ENCODE peak calls at places on chromosomes 6 and 20, in six cellular contexts. X, F, T, Y, B and U are unnamed samples.

GRCh38 chr20:31859998-31860380 is 10.3 kb downstream of the DUSP15 start:
- DNase-seq in X (no peak), F (no peak), T (no peak), Y (no peak), B (no peak), U (no peak)

GRCh38 chr20:63058696-63059335 is 52.1 kb upstream of the BHLHE23 start:
- DNase-seq in X (no peak), F (no peak), T (peak; percentile 25), Y (no peak), B (no peak), U (no peak)

GRCh38 chr20:42914302-42914701 is 275.4 kb downstream of the PTPRT start:
- DNase-seq in X (no peak), F (no peak), T (no peak), Y (no peak), B (no peak), U (no peak)

GRCh38 chr6:113719056-113719455 is 138.1 kb upstream of the MARCKS start:
- DNase-seq in X (peak; percentile 66), F (no peak), T (no peak), Y (peak; percentile 47), B (peak; percentile 55), U (peak; percentile 70)

GRCh38 chr6:69827491-69827890 is 30.7 kb upstream of the LMBRD1 start:
- DNase-seq in X (no peak), F (peak; percentile 57), T (no peak), Y (no peak), B (peak; percentile 3), U (peak; percentile 14)

GRCh38 chr6:41801380-41801779 is 13.9 kb downstream of the TOMM6 start:
- DNase-seq in X (no peak), F (peak; percentile 67), T (no peak), Y (no peak), B (no peak), U (peak; percentile 35)

GRCh38 chr6:53483423-53484353 is 61.2 kb downstream of the GCLC start:
- DNase-seq in X (peak; percentile 33), F (peak; percentile 34), T (no peak), Y (no peak), B (no peak), U (no peak)

GRCh38 chr6:108648186-108648585 is 87.5 kb downstream of the FOXO3 start:
- DNase-seq in X (no peak), F (no peak), T (no peak), Y (no peak), B (no peak), U (no peak)

GRCh38 chr6:3292431-3293197 is 33.9 kb downstream of the PSMG4 start:
- DNase-seq in X (no peak), F (no peak), T (no peak), Y (peak; percentile 4), B (no peak), U (no peak)

GRCh38 chr20:46324379-46324778 is 16.1 kb upstream of the CDH22 start:
- DNase-seq in X (no peak), F (no peak), T (no peak), Y (no peak), B (no peak), U (peak; percentile 73)

GRCh38 chr6:114312931-114313330 is 29.9 kb downstream of the HS3ST5 start:
- DNase-seq in X (no peak), F (no peak), T (no peak), Y (no peak), B (no peak), U (no peak)

GRCh38 chr20:5001174-5002076 is at the start of gene SLC23A2:
- DNase-seq in X (peak; percentile 34), F (no peak), T (peak; percentile 67), Y (peak; percentile 51), B (no peak), U (peak; percentile 38)

GRCh38 chr6:167161895-167162467 is 4.2 kb upstream of the GPR31 start:
- DNase-seq in X (no peak), F (no peak), T (no peak), Y (no peak), B (peak; percentile 6), U (no peak)

GRCh38 chr6:139247618-139248017 is 44.2 kb downstream of the TXLNB start:
- DNase-seq in X (no peak), F (no peak), T (no peak), Y (no peak), B (no peak), U (no peak)

GRCh38 chr6:56649782-56650181 is 7.1 kb upstream of the DST start:
- DNase-seq in X (no peak), F (peak; percentile 69), T (no peak), Y (no peak), B (peak; percentile 47), U (peak; percentile 64)

GRCh38 chr6:148828047-148828446 is 81.2 kb downstream of the UST start:
- DNase-seq in X (no peak), F (no peak), T (no peak), Y (no peak), B (no peak), U (no peak)

GRCh38 chr20:5509803-5510202 is 193.0 kb upstream of the PROKR2 start:
- DNase-seq in X (no peak), F (no peak), T (no peak), Y (no peak), B (no peak), U (no peak)

GRCh38 chr6:160382946-160383345 is 34.8 kb downstream of the SLC22A3 start:
- DNase-seq in X (no peak), F (no peak), T (no peak), Y (no peak), B (no peak), U (no peak)
- TF ChIP-seq CTCF in X (no peak), F (no peak), T (no peak), Y (no peak), B (no peak), U (no peak)

GRCh38 chr20:35226775-35227681 is 538 bp downstream of the MMP24 start:
- DNase-seq in X (peak; percentile 38), F (peak; percentile 46), T (peak; percentile 76), Y (peak; percentile 14), B (peak; percentile 23), U (peak; percentile 45)
- H3K4me3 ChIP-seq in X (no peak overlapping the region), F (peak overlapping the region; percentile 22), T (no peak overlapping the region), Y (peak overlapping the region; percentile 17), B (no peak overlapping the region), U (no peak overlapping the region)

DNA sequence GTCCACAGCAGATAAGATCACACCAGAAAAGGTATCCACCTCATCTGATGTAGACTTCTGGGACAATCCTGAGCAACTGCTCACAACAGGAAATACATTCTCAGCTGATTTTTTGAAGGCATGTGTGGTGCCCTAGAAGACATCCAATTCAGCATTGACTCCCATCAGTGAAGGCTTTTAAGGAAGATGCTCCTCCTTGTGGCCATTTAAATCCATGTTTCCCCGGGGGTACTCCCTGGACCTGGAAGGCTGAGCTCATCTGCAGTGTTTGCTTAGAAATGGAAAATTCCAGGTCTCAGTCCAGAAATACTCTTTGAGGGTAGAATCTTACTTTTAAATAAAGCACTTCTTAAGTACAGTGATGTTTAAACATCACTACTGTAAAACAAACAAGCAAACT is 195.5 kb upstream of the PDE10A start:
- DNase-seq in X (no peak), F (peak; percentile 63), T (no peak), Y (no peak), B (no peak), U (no peak)
- TF ChIP-seq CTCF in X (no peak), F (peak; percentile 63), T (no peak), Y (no peak), B (no peak), U (no peak)

GRCh38 chr6:105886066-105886811 is 199.9 kb upstream of the PRDM1 start:
- DNase-seq in X (no peak), F (no peak), T (no peak), Y (no peak), B (no peak), U (no peak)
- H3K4me3 ChIP-seq in X (no peak overlapping the region), F (no peak overlapping the region), T (no peak overlapping the region), Y (no peak overlapping the region), B (no peak overlapping the region), U (no peak overlapping the region)

GRCh38 chr6:45500924-45501816 is 123.4 kb upstream of the SUPT3H start:
- DNase-seq in X (no peak), F (peak; percentile 22), T (no peak), Y (no peak), B (no peak), U (peak; percentile 16)
- TF ChIP-seq CTCF in X (no peak), F (peak; percentile 54), T (no peak), Y (no peak), B (no peak), U (peak; percentile 31)

GRCh38 chr6:39050453-39051112 is 2.0 kb downstream of the GLP1R start:
- DNase-seq in X (no peak), F (no peak), T (no peak), Y (no peak), B (peak; percentile 28), U (peak; percentile 33)
- H3K4me3 ChIP-seq in X (no peak overlapping the region), F (no peak overlapping the region), T (no peak overlapping the region), Y (no peak overlapping the region), B (no peak overlapping the region), U (no peak overlapping the region)

GRCh38 chr6:17167327-17167979 is 65.6 kb downstream of the STMND1 start:
- DNase-seq in X (peak; percentile 62), F (peak; percentile 52), T (no peak), Y (peak; percentile 41), B (peak; percentile 61), U (peak; percentile 77)
- TF ChIP-seq CTCF in X (peak; percentile 35), F (peak; percentile 69), T (no peak), Y (peak; percentile 41), B (peak; percentile 47), U (peak; percentile 83)

DNA sequence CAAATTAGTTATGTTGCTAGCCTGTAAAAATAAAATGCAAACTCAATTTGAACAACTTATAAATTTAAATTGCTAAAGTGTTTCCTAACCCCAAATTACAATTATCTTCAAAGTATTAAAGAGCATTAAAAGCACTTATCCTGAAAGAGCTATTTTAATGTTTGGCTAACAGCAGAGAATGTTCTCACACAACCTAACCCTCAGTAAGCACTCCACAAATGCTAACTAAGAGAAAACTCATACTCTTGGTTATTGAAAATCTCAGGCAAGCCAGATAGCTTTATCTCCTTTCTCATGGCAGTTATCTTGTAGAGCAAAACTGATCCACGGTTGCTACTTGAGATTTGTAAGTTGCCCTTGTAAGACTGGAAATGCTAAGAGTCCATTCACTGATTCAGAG is 30.5 kb upstream of the ADGRF1 start:
- DNase-seq in X (no peak), F (no peak), T (no peak), Y (no peak), B (no peak), U (no peak)
- H3K4me3 ChIP-seq in X (no peak overlapping the region), F (no peak overlapping the region), T (no peak overlapping the region), Y (no peak overlapping the region), B (no peak overlapping the region), U (no peak overlapping the region)